ENCODE peak calls at places on chromosomes 1 and 21, in nine cellular contexts. C, N, U, P, M, Q, O, H and E are unnamed samples.
A peak's percentile ranks its signal among the peaks of the same experiment; 100 is the strongest.

GRCh38 chr1:85330206-85330605 is 53.8 kb upstream of the BCL10 start:
- DNase-seq in C (peak; percentile 57), N (no peak), U (no peak), P (peak; percentile 37), M (no peak), Q (peak; percentile 36), O (no peak), H (peak; percentile 95), E (no peak)

GRCh38 chr1:20325844-20326323 is 35.2 kb downstream of the VWA5B1 start:
- DNase-seq in C (no peak), N (no peak), U (no peak), P (no peak), M (no peak), Q (no peak), O (no peak), H (no peak), E (no peak)

GRCh38 chr1:27724961-27725373 is 794 bp upstream of the FAM76A start:
- DNase-seq in C (no peak), N (no peak), U (no peak), P (no peak), M (no peak), Q (peak; percentile 83), O (peak; percentile 34), H (peak; percentile 6), E (peak; percentile 34)

GRCh38 chr1:115337276-115337632 is 795 bp downstream of the NGF start:
- DNase-seq in C (no peak), N (no peak), U (no peak), P (no peak), M (no peak), Q (no peak), O (no peak), H (no peak), E (no peak)

GRCh38 chr1:15038232-15039016 is 115.1 kb upstream of the TMEM51 start:
- DNase-seq in C (no peak), N (no peak), U (no peak), P (no peak), M (no peak), Q (peak; percentile 88), O (no peak), H (peak; percentile 39), E (no peak)

GRCh38 chr1:2228684-2229031 is 539 bp downstream of the SKI start:
- DNase-seq in C (no peak), N (peak; percentile 32), U (no peak), P (no peak), M (peak; percentile 29), Q (peak; percentile 23), O (no peak), H (peak; percentile 20), E (no peak)

GRCh38 chr1:67429011-67429527 is 1.1 kb downstream of the SERBP1 start:
- DNase-seq in C (peak; percentile 8), N (peak; percentile 24), U (peak; percentile 9), P (peak; percentile 32), M (peak; percentile 6), Q (peak; percentile 40), O (peak; percentile 17), H (peak; percentile 24), E (peak; percentile 28)

GRCh38 chr1:154956557-154956956 is 658 bp upstream of the PBXIP1 start:
- DNase-seq in C (no peak), N (no peak), U (no peak), P (no peak), M (no peak), Q (no peak), O (no peak), H (no peak), E (peak; percentile 59)

GRCh38 chr1:225447649-225448048 is 19.8 kb upstream of the LBR start:
- DNase-seq in C (peak; percentile 54), N (no peak), U (no peak), P (no peak), M (no peak), Q (no peak), O (no peak), H (peak; percentile 58), E (no peak)

GRCh38 chr1:206491592-206491991 is 15.7 kb upstream of the RASSF5 start:
- DNase-seq in C (no peak), N (no peak), U (no peak), P (no peak), M (no peak), Q (no peak), O (no peak), H (no peak), E (no peak)

GRCh38 chr1:204730826-204731459 is 45.4 kb upstream of the LRRN2 start:
- DNase-seq in C (no peak), N (no peak), U (no peak), P (no peak), M (no peak), Q (peak; percentile 27), O (no peak), H (no peak), E (peak; percentile 7)

GRCh38 chr21:38766987-38767722 is 38.6 kb upstream of the ETS2 start:
- DNase-seq in C (no peak), N (peak; percentile 20), U (peak; percentile 70), P (no peak), M (peak; percentile 7), Q (no peak), O (no peak), H (no peak), E (peak; percentile 60)

GRCh38 chr1:226677121-226678020 is 61.7 kb downstream of the ITPKB start:
- DNase-seq in C (peak; percentile 84), N (peak; percentile 74), U (peak; percentile 59), P (peak; percentile 80), M (peak; percentile 77), Q (no peak), O (no peak), H (peak; percentile 68), E (peak; percentile 67)

GRCh38 chr1:93692983-93693591 is 11.4 kb upstream of the BCAR3 start:
- DNase-seq in C (peak; percentile 77), N (no peak), U (peak; percentile 76), P (peak; percentile 79), M (no peak), Q (no peak), O (no peak), H (peak; percentile 68), E (peak; percentile 50)

GRCh38 chr21:46220847-46221246 is 7.7 kb downstream of the LSS start:
- DNase-seq in C (no peak), N (no peak), U (no peak), P (no peak), M (no peak), Q (no peak), O (no peak), H (no peak), E (no peak)

GRCh38 chr1:201552941-201553341 is 14.0 kb downstream of the NAV1 start:
- DNase-seq in C (no peak), N (no peak), U (no peak), P (no peak), M (no peak), Q (no peak), O (no peak), H (no peak), E (no peak)

GRCh38 chr1:185315364-185316108 is 1.5 kb downstream of the IVNS1ABP start:
- DNase-seq in C (no peak), N (no peak), U (no peak), P (no peak), M (no peak), Q (no peak), O (no peak), H (no peak), E (peak; percentile 64)

GRCh38 chr1:50531027-50531426 is 107.8 kb upstream of the DMRTA2 start:
- DNase-seq in C (no peak), N (no peak), U (no peak), P (no peak), M (no peak), Q (no peak), O (peak; percentile 29), H (no peak), E (no peak)

GRCh38 chr1:175089319-175089718 is 21.7 kb downstream of the TNN start:
- DNase-seq in C (no peak), N (no peak), U (no peak), P (no peak), M (no peak), Q (no peak), O (no peak), H (no peak), E (no peak)

GRCh38 chr1:153976819-153977249 is 640 bp downstream of the JTB start:
- DNase-seq in C (no peak), N (no peak), U (no peak), P (no peak), M (no peak), Q (peak; percentile 35), O (peak; percentile 47), H (no peak), E (no peak)

GRCh38 chr1:83927061-83927460 is 71.9 kb downstream of the TTLL7 start:
- DNase-seq in C (no peak), N (no peak), U (no peak), P (no peak), M (no peak), Q (no peak), O (no peak), H (no peak), E (no peak)

GRCh38 chr1:85624361-85624760 is 43.8 kb downstream of the CCN1 start:
- DNase-seq in C (no peak), N (no peak), U (no peak), P (no peak), M (no peak), Q (no peak), O (no peak), H (no peak), E (no peak)

GRCh38 chr1:41431490-41432350 is 52.8 kb downstream of the EDN2 start:
- DNase-seq in C (no peak), N (no peak), U (no peak), P (no peak), M (no peak), Q (no peak), O (no peak), H (no peak), E (no peak)

GRCh38 chr1:110309768-110310167 is 29.4 kb upstream of the RBM15 start:
- DNase-seq in C (peak; percentile 86), N (no peak), U (no peak), P (peak; percentile 62), M (no peak), Q (no peak), O (no peak), H (peak; percentile 65), E (no peak)

GRCh38 chr1:98704474-98704873 is 43.0 kb downstream of the SNX7 start:
- DNase-seq in C (no peak), N (no peak), U (no peak), P (no peak), M (no peak), Q (peak; percentile 85), O (no peak), H (peak; percentile 46), E (no peak)

GRCh38 chr1:237875291-237875690 is 15.4 kb downstream of the ZP4 start:
- DNase-seq in C (no peak), N (no peak), U (no peak), P (no peak), M (no peak), Q (no peak), O (no peak), H (no peak), E (no peak)

GRCh38 chr1:21324368-21325137 is 34.3 kb upstream of the ECE1 start:
- DNase-seq in C (peak; percentile 91), N (peak; percentile 64), U (peak; percentile 80), P (peak; percentile 73), M (peak; percentile 32), Q (no peak), O (no peak), H (peak; percentile 90), E (peak; percentile 82)

GRCh38 chr21:30552782-30553181 is 8.3 kb downstream of the KRTAP19-7 start:
- DNase-seq in C (no peak), N (no peak), U (no peak), P (no peak), M (no peak), Q (no peak), O (no peak), H (no peak), E (no peak)

GRCh38 chr1:19869929-19870328 is 12.3 kb upstream of the OTUD3 start:
- DNase-seq in C (no peak), N (no peak), U (no peak), P (peak; percentile 30), M (no peak), Q (no peak), O (no peak), H (peak; percentile 62), E (no peak)

GRCh38 chr1:51189421-51190073 is 46.5 kb upstream of the RNF11 start:
- DNase-seq in C (peak; percentile 57), N (peak; percentile 26), U (peak; percentile 5), P (peak; percentile 72), M (peak; percentile 9), Q (peak; percentile 64), O (peak; percentile 60), H (peak; percentile 86), E (peak; percentile 34)

GRCh38 chr1:8158995-8159394 is 132.9 kb upstream of the ERRFI1 start:
- DNase-seq in C (no peak), N (no peak), U (no peak), P (no peak), M (no peak), Q (no peak), O (no peak), H (no peak), E (no peak)